ENCODE peak calls at places on chromosomes 12 and 14, in five cellular contexts. Y is lung, K is astrocyte of the spinal cord, D is tibial nerve, H is mesothelial cell of epicardium. L is an unnamed sample.

GRCh38 chr12:6226701-6227096 is 26.5 kb downstream of the CD9 start:
- DNase-seq in H (no peak), D (no peak), K (no peak), Y (no peak), L (no peak)

GRCh38 chr12:49615725-49616124 is 7.6 kb upstream of the PRPF40B start:
- DNase-seq in H (no peak), K (no peak), D (no peak), Y (no peak), L (no peak)

GRCh38 chr12:18718462-18718861 is 19.4 kb downstream of the PLCZ1 start:
- DNase-seq in H (no peak), K (no peak), Y (no peak), D (no peak), L (no peak)

GRCh38 chr12:63208956-63209355 is 58.0 kb upstream of the AVPR1A start:
- DNase-seq in K (no peak), D (no peak), Y (no peak), H (no peak), L (no peak)

GRCh38 chr12:10362828-10363664 is 26.8 kb downstream of the KLRK1 start:
- DNase-seq in K (no peak), H (no peak), Y (no peak), D (no peak), L (no peak)

GRCh38 chr12:87660987-87661769 is 368.0 kb downstream of the C12orf50 start:
- DNase-seq in Y (no peak), K (no peak), H (no peak), D (no peak), L (no peak)

GRCh38 chr14:61598980-61599379 is 96.3 kb upstream of the HIF1A start:
- DNase-seq in H (no peak), Y (no peak), D (no peak), K (no peak), L (no peak)

GRCh38 chr12:64039285-64039871 is 182.7 kb downstream of the KICS2 start:
- DNase-seq in Y (no peak), K (peak), D (no peak), H (no peak), L (peak)

GRCh38 chr14:75941030-75941429 is 40.8 kb downstream of the TGFB3 start:
- DNase-seq in H (no peak), Y (no peak), K (peak), D (no peak), L (no peak)

GRCh38 chr12:93447555-93448265 is 6.0 kb upstream of the UBE2N start:
- DNase-seq in D (no peak), Y (no peak), H (no peak), K (no peak), L (no peak)

GRCh38 chr14:96130854-96131253 is 73.8 kb upstream of the BDKRB2 start:
- DNase-seq in H (no peak), Y (no peak), K (no peak), D (no peak), L (no peak)

GRCh38 chr12:119088917-119089667 is 89.6 kb upstream of the HSPB8 start:
- DNase-seq in Y (no peak), D (no peak), H (no peak), K (no peak), L (no peak)

GRCh38 chr14:80845877-80846276 is 95.7 kb downstream of the CEP128 start:
- DNase-seq in Y (no peak), K (no peak), D (no peak), H (no peak), L (no peak)

GRCh38 chr14:89779707-89780106 is 174.8 kb downstream of the EFCAB11 start:
- DNase-seq in Y (no peak), D (no peak), K (no peak), H (no peak), L (no peak)

GRCh38 chr14:74240794-74241610 is 1.8 kb downstream of the VSX2 start:
- DNase-seq in Y (no peak), K (peak), H (no peak), D (no peak), L (peak)

GRCh38 chr14:99775351-99775750 is 17.9 kb upstream of the EML1 start:
- DNase-seq in K (no peak), Y (no peak), H (no peak), D (no peak), L (no peak)

GRCh38 chr14:30357791-30358190 is 201.2 kb upstream of the G2E3 start:
- DNase-seq in Y (no peak), K (no peak), H (no peak), D (no peak), L (no peak)

GRCh38 chr12:121512561-121512960 is 68.3 kb downstream of the KDM2B start:
- DNase-seq in Y (no peak), H (no peak), K (no peak), D (no peak), L (no peak)

GRCh38 chr12:83147341-83147740 is 460.6 kb downstream of the TMTC2 start:
- DNase-seq in Y (no peak), D (no peak), K (no peak), H (no peak), L (no peak)

GRCh38 chr12:22993639-22994038 is 368.7 kb downstream of the ETNK1 start:
- DNase-seq in D (no peak), Y (no peak), K (peak), H (no peak), L (no peak)

GRCh38 chr12:122985590-122986257 is 5.2 kb downstream of the ARL6IP4 start:
- DNase-seq in H (no peak), K (no peak), D (no peak), Y (no peak), L (no peak)

GRCh38 chr12:4539167-4539870 is 629 bp downstream of the RAD51AP1 start:
- DNase-seq in D (no peak), K (no peak), H (no peak), Y (no peak), L (no peak)

GRCh38 chr12:89348894-89349669 is 3.2 kb downstream of the DUSP6 start:
- DNase-seq in D (no peak), H (no peak), Y (no peak), K (peak), L (no peak)

GRCh38 chr12:230925-231671 is 17.1 kb upstream of the SLC6A12 start:
- DNase-seq in Y (no peak), H (no peak), K (no peak), D (no peak), L (no peak)

GRCh38 chr12:117228239-117228638 is 38.0 kb upstream of the FBXO21 start:
- DNase-seq in K (no peak), D (no peak), Y (no peak), H (no peak), L (no peak)

GRCh38 chr14:57293851-57294837 is 25.4 kb downstream of the AP5M1 start:
- DNase-seq in H (no peak), Y (no peak), D (no peak), K (peak), L (no peak)

GRCh38 chr14:91754819-91755218 is 22.9 kb upstream of the CATSPERB start:
- DNase-seq in H (no peak), D (no peak), Y (no peak), K (no peak), L (peak)

GRCh38 chr12:19507823-19508222 is 68.5 kb downstream of the AEBP2 start:
- DNase-seq in Y (no peak), D (peak), H (no peak), K (no peak), L (no peak)

GRCh38 chr14:64536488-64537245 is 3.9 kb upstream of the HSPA2 start:
- DNase-seq in Y (no peak), K (peak), D (no peak), H (no peak), L (no peak)

GRCh38 chr12:104377507-104377812 is 73.9 kb downstream of the EID3 start:
- DNase-seq in K (no peak), D (no peak), H (no peak), Y (no peak), L (no peak)

GRCh38 chr12:47863985-47864384 is 40.8 kb downstream of the VDR start:
- DNase-seq in K (no peak), Y (no peak), D (no peak), H (no peak), L (no peak)

GRCh38 chr14:66405158-66405557 is 81.0 kb upstream of the CCDC196 start:
- DNase-seq in D (no peak), K (peak), H (no peak), Y (no peak), L (peak)

GRCh38 chr14:66398437-66398836 is 87.7 kb upstream of the CCDC196 start:
- DNase-seq in Y (no peak), K (no peak), H (no peak), D (no peak), L (no peak)

GRCh38 chr14:66401447-66402095 is 84.6 kb upstream of the CCDC196 start:
- DNase-seq in H (no peak), K (peak), D (no peak), Y (no peak), L (peak)

GRCh38 chr14:66404051-66404450 is 82.1 kb upstream of the CCDC196 start:
- DNase-seq in Y (no peak), D (no peak), K (no peak), H (no peak), L (no peak)

DNA sequence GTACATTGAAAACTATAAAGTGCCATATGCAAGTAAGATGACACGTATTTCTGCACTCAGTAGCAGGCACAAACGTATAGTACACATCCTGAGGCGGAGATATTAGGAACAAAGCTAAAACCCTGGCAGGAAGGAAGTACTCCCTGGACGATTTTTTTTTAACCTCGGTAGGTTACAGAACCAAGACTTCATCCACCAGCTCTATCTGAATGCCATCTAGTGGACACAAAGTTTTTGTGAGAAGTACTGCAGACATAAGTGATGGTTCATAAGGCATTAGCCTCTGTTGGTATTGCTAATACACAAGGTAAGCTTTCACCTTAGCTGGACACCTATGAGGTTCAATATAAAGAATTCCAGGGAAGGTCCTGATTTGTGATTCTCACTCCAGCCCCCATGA is 83.0 kb upstream of the CCDC196 start:
- DNase-seq in H (no peak), Y (no peak), K (peak), D (no peak), L (no peak)
- TF ChIP-seq CTCF in H (no peak), Y (no peak), K (peak), D (peak), L (peak)

DNA sequence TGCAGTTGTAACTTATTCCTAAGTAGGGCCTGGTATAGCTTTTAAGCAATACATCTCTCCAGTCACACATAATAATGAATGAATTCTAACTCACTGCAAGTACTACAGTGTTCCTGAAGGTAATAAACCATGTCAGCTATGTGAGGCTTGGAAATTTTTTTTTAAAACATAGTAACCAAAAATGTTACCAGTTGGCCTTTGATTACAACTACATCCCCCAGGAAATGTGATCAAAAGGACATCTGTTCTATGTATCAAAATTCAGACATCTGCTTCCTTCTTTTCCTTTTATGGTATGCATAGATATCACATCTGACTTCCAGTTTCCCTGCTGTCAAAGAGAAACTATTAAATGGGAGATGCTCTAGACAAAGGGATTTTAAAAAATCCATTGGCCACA is 98.5 kb downstream of the ERGIC2 start:
- DNase-seq in D (no peak), K (no peak), Y (no peak), H (no peak), L (no peak)
- TF ChIP-seq CTCF in D (no peak), K (no peak), Y (no peak), H (no peak), L (no peak)

GRCh38 chr12:113316155-113316554 is 18.8 kb downstream of the SLC8B1 start:
- DNase-seq in H (no peak), D (no peak), K (no peak), Y (no peak), L (no peak)
- TF ChIP-seq CTCF in H (no peak), D (no peak), K (peak), Y (no peak), L (no peak)

GRCh38 chr12:13193403-13194100 is 3.0 kb upstream of the EMP1 start:
- DNase-seq in H (no peak), Y (no peak), K (no peak), D (no peak), L (no peak)

GRCh38 chr12:13196302-13196921 is at the start of gene EMP1:
- DNase-seq in Y (peak), K (peak), D (peak), H (no peak), L (peak)

GRCh38 chr12:13195244-13195643 is 1.3 kb upstream of the EMP1 start:
- DNase-seq in D (no peak), K (no peak), H (no peak), Y (no peak), L (no peak)

GRCh38 chr12:13195848-13196301 is 651 bp upstream of the EMP1 start:
- DNase-seq in Y (no peak), H (no peak), D (no peak), K (peak), L (no peak)

GRCh38 chr12:13194462-13195110 is 1.9 kb upstream of the EMP1 start:
- DNase-seq in Y (no peak), D (no peak), K (no peak), H (no peak), L (no peak)
- TF ChIP-seq CTCF in Y (no peak), D (no peak), K (no peak), H (no peak), L (no peak)